ENCODE peak calls at places on chromosomes 4 and X, in seven cellular contexts. I is astrocyte of the hippocampus, S is EL, H is AG04450, L is colonic mucosa, B is activated gamma-delta T cell treated with Interleukin-2 at 50 U/mL for 16 hours, K is ovary. R is an unnamed sample.

GRCh38 chr4:10715696-10716095 is 31.1 kb upstream of the CLNK start:
- DNase-seq in I (peak; percentile 56), S (no peak), K (no peak), H (no peak), B (no peak), L (no peak), R (peak; percentile 47)

GRCh38 chrX:17579021-17579420 is 158.3 kb upstream of the SCML1 start:
- DNase-seq in L (no peak), H (no peak), S (peak; percentile 12), I (no peak), B (no peak), K (no peak), R (peak; percentile 29)

GRCh38 chrX:10310502-10310901 is 153.7 kb downstream of the CLCN4 start:
- DNase-seq in L (no peak), I (no peak), B (no peak), K (no peak), S (no peak), H (no peak), R (no peak)

GRCh38 chr4:8542776-8543525 is 37.2 kb upstream of the GPR78 start:
- DNase-seq in S (peak; percentile 60), K (peak; percentile 26), I (no peak), B (no peak), L (no peak), H (no peak), R (no peak)

GRCh38 chr4:111639876-111640275 is 505.4 kb upstream of the FAM241A start:
- DNase-seq in H (no peak), K (no peak), S (peak; percentile 12), L (no peak), B (no peak), I (peak; percentile 9), R (peak; percentile 24)

GRCh38 chr4:85784947-85785346 is 310.0 kb downstream of the ARHGAP24 start:
- DNase-seq in I (no peak), H (no peak), K (no peak), L (no peak), B (no peak), S (no peak), R (no peak)

GRCh38 chr4:153471691-153472080 is 5.5 kb downstream of the TMEM131L start:
- DNase-seq in L (no peak), K (no peak), I (no peak), S (no peak), B (no peak), H (no peak), R (no peak)

GRCh38 chrX:109783712-109784109 is 50.7 kb upstream of the ACSL4 start:
- DNase-seq in I (no peak), B (no peak), S (no peak), L (no peak), H (no peak), K (no peak), R (no peak)

GRCh38 chr4:147056951-147057630 is 111.4 kb upstream of the TTC29 start:
- DNase-seq in L (no peak), S (peak; percentile 41), B (no peak), H (no peak), I (no peak), K (no peak), R (peak; percentile 13)

GRCh38 chrX:154458116-154458953 is at the start of gene PLXNA3:
- DNase-seq in L (no peak), S (peak; percentile 29), I (peak; percentile 76), H (no peak), K (peak; percentile 76), B (peak; percentile 63), R (peak; percentile 84)

GRCh38 chr4:72895408-72895807 is 174.1 kb downstream of the COX18 start:
- DNase-seq in L (no peak), K (no peak), I (no peak), B (no peak), H (no peak), S (no peak), R (no peak)

GRCh38 chr4:122889726-122890125 is 32.7 kb downstream of the NUDT6 start:
- DNase-seq in S (no peak), L (no peak), B (no peak), K (no peak), I (no peak), H (no peak), R (no peak)

GRCh38 chr4:175435437-175435836 is 376.6 kb downstream of the GPM6A start:
- DNase-seq in L (no peak), I (no peak), H (no peak), S (no peak), K (no peak), B (no peak), R (no peak)

GRCh38 chrX:40102393-40103381 is 4.9 kb upstream of the BCOR start:
- DNase-seq in I (no peak), B (no peak), S (no peak), H (no peak), K (no peak), L (no peak), R (no peak)

GRCh38 chrX:23304881-23305280 is 29.8 kb upstream of the PTCHD1 start:
- DNase-seq in I (no peak), L (no peak), S (no peak), H (no peak), B (no peak), K (no peak), R (no peak)

GRCh38 chr4:86653237-86653865 is 59.2 kb downstream of the PTPN13 start:
- DNase-seq in L (peak; percentile 22), S (no peak), K (no peak), H (no peak), I (no peak), B (no peak), R (no peak)

GRCh38 chrX:110133735-110134370 is 130.9 kb downstream of the TMEM164 start:
- DNase-seq in I (no peak), B (no peak), H (no peak), S (no peak), L (peak; percentile 23), K (no peak), R (no peak)

GRCh38 chr4:77240469-77241066 is 83.6 kb downstream of the CCNG2 start:
- DNase-seq in K (peak; percentile 39), L (peak; percentile 68), I (peak; percentile 66), H (no peak), S (peak; percentile 45), B (peak; percentile 42), R (peak; percentile 83)

GRCh38 chr4:108030332-108030731 is 40.6 kb downstream of the HADH start:
- DNase-seq in H (peak; percentile 24), I (peak; percentile 79), S (peak; percentile 55), K (no peak), L (peak; percentile 24), B (peak; percentile 65), R (peak; percentile 79)

GRCh38 chr4:151864068-151864467 is 103.3 kb upstream of the GATB start:
- DNase-seq in K (no peak), H (no peak), L (no peak), B (no peak), I (no peak), S (no peak), R (no peak)

R was measured in GM03348.